ENCODE peak calls at places on chromosomes 3 and 15, in six cellular contexts. One of them, this sample, is unnamed.
A peak's percentile ranks its signal among the peaks of the same experiment; 100 is the strongest.

GRCh38 chr3:73472429-73472828 is 152.3 kb downstream of the PDZRN3 start:
- DNase-seq in mucosa of gallbladder: no peak
- DNase-seq in activated T-cell treated with anti-CD3 and anti-CD28 coated beads for 24 hours: no peak
- DNase-seq in naive thymus-derived CD8-positive, alpha-beta T cell: no peak
- DNase-seq in heart left ventricle: no peak
- DNase-seq in HL-60: no peak
- DNase-seq in this sample: no peak

GRCh38 chr15:89500397-89501270 is 4.3 kb upstream of the RHCG start:
- DNase-seq in HL-60: no peak
- DNase-seq in mucosa of gallbladder: no peak
- DNase-seq in activated T-cell treated with anti-CD3 and anti-CD28 coated beads for 24 hours: no peak
- DNase-seq in naive thymus-derived CD8-positive, alpha-beta T cell: no peak
- DNase-seq in heart left ventricle: no peak
- DNase-seq in this sample: no peak

GRCh38 chr15:50145451-50145872 is 26.4 kb upstream of the ATP8B4 start:
- DNase-seq in naive thymus-derived CD8-positive, alpha-beta T cell: no peak
- DNase-seq in activated T-cell treated with anti-CD3 and anti-CD28 coated beads for 24 hours: no peak
- DNase-seq in HL-60: peak; percentile 49
- DNase-seq in heart left ventricle: no peak
- DNase-seq in mucosa of gallbladder: peak; percentile 32
- DNase-seq in this sample: no peak

GRCh38 chr3:54527953-54528352 is 399.9 kb downstream of the LRTM1 start:
- DNase-seq in HL-60: no peak
- DNase-seq in mucosa of gallbladder: no peak
- DNase-seq in naive thymus-derived CD8-positive, alpha-beta T cell: no peak
- DNase-seq in heart left ventricle: no peak
- DNase-seq in activated T-cell treated with anti-CD3 and anti-CD28 coated beads for 24 hours: no peak
- DNase-seq in this sample: no peak

GRCh38 chr15:70121656-70122297 is 24.1 kb upstream of the TLE3 start:
- DNase-seq in HL-60: no peak
- DNase-seq in activated T-cell treated with anti-CD3 and anti-CD28 coated beads for 24 hours: no peak
- DNase-seq in heart left ventricle: peak; percentile 38
- DNase-seq in naive thymus-derived CD8-positive, alpha-beta T cell: no peak
- DNase-seq in mucosa of gallbladder: peak; percentile 53
- DNase-seq in this sample: no peak

GRCh38 chr3:24305795-24306467 is 188.7 kb downstream of the THRB start:
- DNase-seq in activated T-cell treated with anti-CD3 and anti-CD28 coated beads for 24 hours: no peak
- DNase-seq in HL-60: no peak
- DNase-seq in naive thymus-derived CD8-positive, alpha-beta T cell: no peak
- DNase-seq in mucosa of gallbladder: no peak
- DNase-seq in heart left ventricle: no peak
- DNase-seq in this sample: no peak

GRCh38 chr15:75727851-75728715 is 15.4 kb upstream of the CSPG4 start:
- DNase-seq in mucosa of gallbladder: peak; percentile 65
- DNase-seq in HL-60: no peak
- DNase-seq in naive thymus-derived CD8-positive, alpha-beta T cell: peak; percentile 64
- DNase-seq in activated T-cell treated with anti-CD3 and anti-CD28 coated beads for 24 hours: peak; percentile 55
- DNase-seq in heart left ventricle: peak; percentile 49
- DNase-seq in this sample: peak; percentile 69

GRCh38 chr3:212432-212831 is 15.9 kb downstream of the CHL1 start:
- DNase-seq in mucosa of gallbladder: no peak
- DNase-seq in heart left ventricle: no peak
- DNase-seq in HL-60: no peak
- DNase-seq in naive thymus-derived CD8-positive, alpha-beta T cell: no peak
- DNase-seq in activated T-cell treated with anti-CD3 and anti-CD28 coated beads for 24 hours: no peak
- DNase-seq in this sample: no peak

GRCh38 chr15:77786181-77786890 is 153.6 kb upstream of the LINGO1 start:
- DNase-seq in naive thymus-derived CD8-positive, alpha-beta T cell: no peak
- DNase-seq in activated T-cell treated with anti-CD3 and anti-CD28 coated beads for 24 hours: no peak
- DNase-seq in mucosa of gallbladder: no peak
- DNase-seq in heart left ventricle: no peak
- DNase-seq in HL-60: no peak
- DNase-seq in this sample: no peak

GRCh38 chr3:111915905-111916304 is 56.8 kb downstream of the PHLDB2 start:
- DNase-seq in activated T-cell treated with anti-CD3 and anti-CD28 coated beads for 24 hours: no peak
- DNase-seq in HL-60: no peak
- DNase-seq in naive thymus-derived CD8-positive, alpha-beta T cell: no peak
- DNase-seq in mucosa of gallbladder: no peak
- DNase-seq in heart left ventricle: no peak
- DNase-seq in this sample: no peak

GRCh38 chr3:58490860-58491501 is 915 bp upstream of the KCTD6 start:
- DNase-seq in naive thymus-derived CD8-positive, alpha-beta T cell: no peak
- DNase-seq in heart left ventricle: peak; percentile 12
- DNase-seq in mucosa of gallbladder: no peak
- DNase-seq in HL-60: no peak
- DNase-seq in activated T-cell treated with anti-CD3 and anti-CD28 coated beads for 24 hours: no peak
- DNase-seq in this sample: no peak

GRCh38 chr3:165256554-165256953 is 60.4 kb upstream of the SLITRK3 start:
- DNase-seq in heart left ventricle: no peak
- DNase-seq in HL-60: no peak
- DNase-seq in mucosa of gallbladder: no peak
- DNase-seq in activated T-cell treated with anti-CD3 and anti-CD28 coated beads for 24 hours: no peak
- DNase-seq in naive thymus-derived CD8-positive, alpha-beta T cell: no peak
- DNase-seq in this sample: no peak

This sample was measured in stimulated activated naive CD8-positive, alpha-beta T cell treated with anti-CD3 and anti-CD28 coated beads, Interleukin-15, amount 100 ng/mL, for 72 hours.